ENCODE peak calls at places on chromosomes 7 and 10, in eight cellular contexts. N is psoas muscle; Q is A549; Z is Caco-2; G is right atrium auricular region; E is naive thymus-derived CD4-positive, alpha-beta T cell; B is colonic mucosa; C is heart right ventricle. D is an unnamed sample.

GRCh38 chr10:94424714-94425337 is 22.5 kb downstream of the TBC1D12 start:
- DNase-seq in N (no peak), Q (no peak), Z (no peak), G (no peak), E (no peak), B (no peak), C (no peak), D (no peak)

GRCh38 chr10:13437026-13437555 is 89.0 kb upstream of the SEPHS1 start:
- DNase-seq in N (no peak), Q (no peak), Z (no peak), G (no peak), E (no peak), B (no peak), C (no peak), D (peak; percentile 13)

GRCh38 chr7:135929692-135930091 is 47.5 kb downstream of the MTPN start:
- DNase-seq in N (no peak), Q (no peak), Z (peak; percentile 95), G (no peak), E (no peak), B (no peak), C (no peak), D (no peak)

GRCh38 chr7:156943091-156944041 is 6.1 kb upstream of the NOM1 start:
- DNase-seq in N (no peak), Q (no peak), Z (no peak), G (no peak), E (no peak), B (no peak), C (no peak), D (no peak)

GRCh38 chr10:61899045-61899444 is 2.5 kb upstream of the ARID5B start:
- DNase-seq in N (no peak), Q (no peak), Z (no peak), G (no peak), E (peak; percentile 32), B (no peak), C (no peak), D (peak; percentile 18)

GRCh38 chr7:117007285-117007684 is 54.0 kb downstream of the ST7 start:
- DNase-seq in N (no peak), Q (no peak), Z (no peak), G (no peak), E (no peak), B (no peak), C (no peak), D (no peak)

GRCh38 chr10:104327745-104328635 is 10.3 kb downstream of the ITPRIP start:
- DNase-seq in N (peak; percentile 66), Q (no peak), Z (no peak), G (no peak), E (no peak), B (no peak), C (peak; percentile 66), D (no peak)

GRCh38 chr10:13613519-13613918 is 26.8 kb downstream of the PRPF18 start:
- DNase-seq in N (no peak), Q (peak; percentile 13), Z (no peak), G (no peak), E (no peak), B (no peak), C (no peak), D (no peak)

GRCh38 chr10:101228682-101229274 is 485 bp downstream of the LBX1 start:
- DNase-seq in N (peak; percentile 70), Q (peak; percentile 60), Z (no peak), G (no peak), E (no peak), B (no peak), C (no peak), D (no peak)

GRCh38 chr7:141243368-141243767 is 169.5 kb downstream of the TMEM178B start:
- DNase-seq in N (no peak), Q (no peak), Z (no peak), G (no peak), E (no peak), B (no peak), C (no peak), D (no peak)

GRCh38 chr7:47358357-47358756 is 223.6 kb downstream of the TNS3 start:
- DNase-seq in N (no peak), Q (no peak), Z (no peak), G (no peak), E (no peak), B (no peak), C (no peak), D (no peak)

GRCh38 chr10:33799281-33799943 is 464.9 kb upstream of the NRP1 start:
- DNase-seq in N (no peak), Q (no peak), Z (peak; percentile 89), G (peak; percentile 36), E (no peak), B (no peak), C (no peak), D (no peak)

GRCh38 chr7:26705567-26705966 is 158.8 kb downstream of the SKAP2 start:
- DNase-seq in N (no peak), Q (peak; percentile 54), Z (no peak), G (no peak), E (no peak), B (peak; percentile 36), C (no peak), D (no peak)

GRCh38 chr10:70435241-70436085 is 6.0 kb downstream of the NODAL start:
- DNase-seq in N (no peak), Q (no peak), Z (peak; percentile 39), G (no peak), E (no peak), B (no peak), C (no peak), D (no peak)

GRCh38 chr7:106345421-106346166 is 60.8 kb upstream of the NAMPT start:
- DNase-seq in N (no peak), Q (no peak), Z (no peak), G (no peak), E (no peak), B (no peak), C (no peak), D (no peak)

GRCh38 chr7:56099653-56100052 is 6.6 kb downstream of the CHCHD2 start:
- DNase-seq in N (no peak), Q (no peak), Z (no peak), G (no peak), E (no peak), B (no peak), C (no peak), D (no peak)

GRCh38 chr10:69943292-69943820 is 109.3 kb upstream of the MACROH2A2 start:
- DNase-seq in N (no peak), Q (no peak), Z (no peak), G (no peak), E (no peak), B (no peak), C (no peak), D (no peak)

GRCh38 chr7:107396990-107397389 is 72.9 kb upstream of the GPR22 start:
- DNase-seq in N (no peak), Q (no peak), Z (no peak), G (no peak), E (no peak), B (no peak), C (no peak), D (peak; percentile 20)

GRCh38 chr10:132463333-132464255 is 66.6 kb downstream of the PWWP2B start:
- DNase-seq in N (peak; percentile 41), Q (no peak), Z (no peak), G (no peak), E (no peak), B (no peak), C (no peak), D (no peak)
- H3K4me1 ChIP-seq in N (peaks cover 27% of the 10 kb centered on the region), Q (peaks cover 14% of the 10 kb centered on the region), Z (peaks cover 15% of the 10 kb centered on the region), G (peaks cover 69% of the 10 kb centered on the region), E (no peaks in the 10 kb centered on the region), B (peaks cover 41% of the 10 kb centered on the region), C (peaks cover 62% of the 10 kb centered on the region), D (peaks cover 3% of the 10 kb centered on the region)

GRCh38 chr7:90713628-90714027 is 117.5 kb downstream of the CDK14 start:
- DNase-seq in N (no peak), Q (no peak), Z (no peak), G (no peak), E (no peak), B (no peak), C (no peak), D (no peak)

GRCh38 chr7:90710466-90710850 is 114.3 kb downstream of the CDK14 start:
- DNase-seq in N (no peak), Q (no peak), Z (no peak), G (no peak), E (no peak), B (no peak), C (no peak), D (no peak)

GRCh38 chr7:90706067-90706716 is 110.1 kb downstream of the CDK14 start:
- DNase-seq in N (no peak), Q (no peak), Z (no peak), G (no peak), E (no peak), B (no peak), C (no peak), D (no peak)

GRCh38 chr7:90708841-90709317 is 112.8 kb downstream of the CDK14 start:
- DNase-seq in N (no peak), Q (no peak), Z (no peak), G (no peak), E (no peak), B (peak; percentile 63), C (no peak), D (peak; percentile 68)

GRCh38 chr7:90709501-90710465 is 113.7 kb downstream of the CDK14 start:
- DNase-seq in N (no peak), Q (no peak), Z (no peak), G (no peak), E (no peak), B (no peak), C (no peak), D (no peak)
- H3K4me1 ChIP-seq in N (peaks cover 13% of the 10 kb centered on the region), Q (no peaks in the 10 kb centered on the region), Z (peaks cover 25% of the 10 kb centered on the region), G (peaks cover 29% of the 10 kb centered on the region), E (no peaks in the 10 kb centered on the region), B (no peaks in the 10 kb centered on the region), C (peaks cover 15% of the 10 kb centered on the region), D (no peaks in the 10 kb centered on the region)

GRCh38 chr7:2202361-2202761 is 30.4 kb downstream of the MAD1L1 start:
- DNase-seq in N (no peak), Q (no peak), Z (peak; percentile 25), G (no peak), E (no peak), B (no peak), C (no peak), D (no peak)
- H3K4me1 ChIP-seq in N (peaks cover 18% of the 10 kb centered on the region), Q (no peaks in the 10 kb centered on the region), Z (peaks cover 17% of the 10 kb centered on the region), G (peaks cover 5% of the 10 kb centered on the region), E (no peaks in the 10 kb centered on the region), B (no peaks in the 10 kb centered on the region), C (no peaks in the 10 kb centered on the region), D (no peaks in the 10 kb centered on the region)

GRCh38 chr7:375901-376305 is 85.9 kb downstream of the FOXL3 start:
- DNase-seq in N (no peak), Q (no peak), Z (peak; percentile 32), G (no peak), E (no peak), B (peak; percentile 15), C (no peak), D (no peak)
- H3K4me1 ChIP-seq in N (no peaks in the 10 kb centered on the region), Q (no peaks in the 10 kb centered on the region), Z (peaks cover 53% of the 10 kb centered on the region), G (peaks cover 16% of the 10 kb centered on the region), E (peaks cover 4% of the 10 kb centered on the region), B (peaks cover 6% of the 10 kb centered on the region), C (peaks cover 8% of the 10 kb centered on the region), D (no peaks in the 10 kb centered on the region)

D was measured in small intestine.